ENCODE peak calls at places on chromosomes 2 and 18, in seven cellular contexts. R is tibial artery, Q is IMR-90, O is BJ, T is Peyer's patch, G is tibial nerve, X is cardiac muscle cell. H is an unnamed sample. For H3K36me3, the result is how much of the 10 kb centered on the place peaks cover.

GRCh38 chr2:62603154-62603712 is 97.2 kb upstream of the TMEM17 start:
- DNase-seq in X (no peak), R (no peak), O (no peak), G (no peak), T (no peak), Q (no peak), H (no peak)

GRCh38 chr2:205726506-205726905 is 44.2 kb downstream of the NRP2 start:
- DNase-seq in G (no peak), T (no peak), X (no peak), O (no peak), R (no peak), Q (no peak), H (no peak)

GRCh38 chr2:166521155-166521554 is 27.1 kb upstream of the SCN7A start:
- DNase-seq in X (no peak), R (no peak), O (no peak), T (no peak), G (no peak), Q (peak), H (no peak)

GRCh38 chr18:11163668-11164067 is 14.3 kb upstream of the PIEZO2 start:
- DNase-seq in R (no peak), O (no peak), T (no peak), X (peak), G (no peak), Q (peak), H (peak)

GRCh38 chr2:85511008-85511895 is 27.7 kb upstream of the MAT2A start:
- DNase-seq in G (no peak), Q (peak), T (no peak), O (no peak), X (no peak), R (no peak), H (no peak)

GRCh38 chr2:86025229-86025820 is 80.4 kb downstream of the POLR1A start:
- DNase-seq in T (no peak), Q (no peak), R (no peak), X (no peak), O (no peak), G (no peak), H (no peak)

GRCh38 chr2:119387381-119388129 is 20.8 kb downstream of the DBI start:
- DNase-seq in R (peak), Q (peak), G (peak), X (no peak), O (no peak), T (no peak), H (peak)

GRCh38 chr2:12412898-12413305 is 303.8 kb upstream of the TRIB2 start:
- DNase-seq in R (no peak), T (no peak), X (no peak), O (no peak), Q (peak), G (no peak), H (peak)

GRCh38 chr18:34909637-34910364 is 131.4 kb upstream of the MAPRE2 start:
- DNase-seq in X (no peak), T (no peak), Q (peak), O (peak), R (no peak), G (no peak), H (no peak)

GRCh38 chr2:216344958-216345315 is 27.3 kb downstream of the MARCHF4 start:
- DNase-seq in R (no peak), G (no peak), O (peak), T (no peak), X (no peak), Q (no peak), H (no peak)

GRCh38 chr2:235715601-235716000 is 221.8 kb downstream of the AGAP1 start:
- DNase-seq in X (no peak), T (no peak), R (no peak), Q (no peak), G (no peak), O (no peak), H (no peak)

GRCh38 chr2:30964334-30964733 is 157.1 kb upstream of the CAPN13 start:
- DNase-seq in O (no peak), X (no peak), G (no peak), Q (no peak), T (no peak), R (no peak), H (no peak)

GRCh38 chr2:156342252-156343095 is 10.0 kb upstream of the NR4A2 start:
- DNase-seq in X (peak), T (peak), G (peak), R (peak), O (peak), Q (peak), H (peak)

GRCh38 chr2:205017381-205017780 is 472.1 kb downstream of the PARD3B start:
- DNase-seq in O (no peak), Q (no peak), T (no peak), X (no peak), R (no peak), G (no peak), H (no peak)

GRCh38 chr18:5914971-5915370 is 19.6 kb upstream of the TMEM200C start:
- DNase-seq in T (no peak), G (no peak), X (no peak), Q (no peak), O (no peak), R (no peak), H (no peak)

GRCh38 chr2:175950512-175950911 is 51.6 kb downstream of the LNPK start:
- DNase-seq in X (no peak), O (no peak), G (no peak), T (no peak), Q (no peak), R (no peak), H (no peak)

GRCh38 chr2:128234613-128235012 is 84.1 kb downstream of the HS6ST1 start:
- DNase-seq in T (no peak), Q (no peak), R (no peak), X (no peak), O (no peak), G (no peak), H (no peak)

GRCh38 chr2:111945444-111946293 is 47.3 kb downstream of the MERTK start:
- DNase-seq in Q (no peak), G (no peak), T (no peak), R (no peak), O (no peak), X (no peak), H (no peak)

GRCh38 chr18:43794363-43794762 is 517.1 kb upstream of the SYT4 start:
- DNase-seq in R (no peak), G (no peak), O (no peak), X (peak), T (no peak), Q (no peak), H (no peak)

GRCh38 chr18:38759457-38759856 is 1193.9 kb upstream of the CELF4 start:
- DNase-seq in T (no peak), G (no peak), X (no peak), Q (no peak), O (no peak), R (no peak), H (no peak)

GRCh38 chr2:106098081-106098480 is 96.0 kb downstream of the UXS1 start:
- DNase-seq in X (peak), O (no peak), G (no peak), T (no peak), Q (no peak), R (no peak), H (no peak)

GRCh38 chr2:20050712-20051517 is 513 bp downstream of the LAPTM4A start:
- DNase-seq in Q (peak), G (no peak), O (no peak), T (peak), X (peak), R (peak), H (no peak)

GRCh38 chr2:205654878-205655601 is 27.3 kb upstream of the NRP2 start:
- DNase-seq in X (no peak), O (no peak), Q (peak), T (no peak), R (no peak), G (no peak), H (no peak)

GRCh38 chr2:240453461-240454030 is 18.1 kb downstream of the GPC1 start:
- DNase-seq in R (no peak), T (no peak), Q (no peak), G (no peak), X (peak), O (no peak), H (no peak)

GRCh38 chr2:101806123-101806522 is 108.6 kb downstream of the MAP4K4 start:
- DNase-seq in X (no peak), G (no peak), Q (peak), O (no peak), R (no peak), T (no peak), H (no peak)

GRCh38 chr2:135839713-135840112 is 2.7 kb upstream of the LCT start:
- DNase-seq in G (no peak), O (peak), T (no peak), X (no peak), R (no peak), Q (peak), H (no peak)

GRCh38 chr2:42164971-42165370 is 4.2 kb upstream of the EML4 start:
- DNase-seq in G (no peak), X (no peak), R (no peak), Q (no peak), O (no peak), T (no peak), H (no peak)

GRCh38 chr2:39447266-39448168 is 10.4 kb upstream of the MAP4K3 start:
- DNase-seq in X (no peak), G (no peak), Q (peak), O (no peak), R (no peak), T (no peak), H (no peak)

GRCh38 chr2:153873062-153874048 is 1.6 kb downstream of the GALNT13 start:
- DNase-seq in Q (no peak), T (peak), G (no peak), O (no peak), X (peak), R (no peak), H (no peak)

GRCh38 chr2:172095146-172095904 is 7.4 kb downstream of the DLX2 start:
- DNase-seq in X (no peak), T (peak), O (no peak), R (no peak), G (no peak), Q (peak), H (peak)

GRCh38 chr2:60075048-60075447 is 478.4 kb downstream of the BCL11A start:
- DNase-seq in Q (no peak), O (no peak), X (no peak), R (no peak), G (no peak), T (no peak), H (no peak)

DNA sequence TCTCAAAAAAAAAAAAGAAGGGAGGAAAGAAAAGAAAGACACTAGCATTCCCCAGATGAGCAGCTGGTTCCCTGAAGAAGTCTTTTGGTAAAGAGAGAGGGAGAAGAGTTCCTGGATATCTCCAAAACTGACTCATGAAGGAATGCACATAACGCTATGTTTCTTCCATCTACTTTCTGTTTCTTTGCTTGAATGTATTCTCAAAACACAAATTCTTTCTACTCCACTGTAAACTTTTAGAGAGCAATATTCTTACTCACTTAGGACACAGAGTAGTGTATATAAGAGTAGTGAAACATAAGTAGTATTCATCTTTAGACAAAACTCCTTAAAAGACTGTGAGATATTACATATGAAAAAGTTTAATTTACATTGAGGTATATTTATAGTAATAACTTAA is 64.2 kb downstream of the TRIP12 start:
- DNase-seq in O (no peak), R (no peak), Q (peak), T (no peak), G (no peak), X (no peak), H (no peak)
- H3K36me3 ChIP-seq in O (under half), R (under half), Q (under half), T (under half), G (under half), X (under half), H (under half)

DNA sequence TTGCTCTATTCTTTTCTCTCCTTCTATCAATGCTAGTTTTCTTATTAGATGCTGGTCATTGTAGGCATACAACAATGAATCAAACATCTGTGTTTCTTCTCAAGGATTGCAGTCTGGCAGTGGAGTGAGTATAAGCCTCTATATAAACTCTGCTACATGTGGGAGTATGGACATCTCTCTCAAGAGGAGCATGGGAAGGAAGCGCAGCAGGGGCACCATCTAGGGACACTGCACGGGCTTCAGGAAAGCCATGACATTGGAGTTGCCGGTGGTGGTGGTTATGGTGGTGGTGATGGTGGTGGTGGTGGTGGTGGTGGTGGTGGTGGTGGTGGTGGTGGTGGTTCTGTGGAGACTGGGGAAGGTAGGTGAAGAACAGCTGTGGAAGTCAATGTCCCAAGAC is 462.6 kb downstream of the RNF144A start:
- DNase-seq in O (no peak), T (no peak), Q (no peak), X (no peak), R (no peak), G (no peak), H (no peak)
- TF ChIP-seq CTCF in O (no peak), T (no peak), Q (no peak), X (no peak), R (no peak), G (no peak), H (peak)

GRCh38 chr18:70025580-70025979 is 77.9 kb upstream of the CD226 start:
- DNase-seq in Q (no peak), R (no peak), O (no peak), X (no peak), G (no peak), T (no peak), H (no peak)

GRCh38 chr18:70028734-70029133 is 81.1 kb upstream of the CD226 start:
- DNase-seq in G (no peak), T (no peak), R (no peak), O (no peak), Q (no peak), X (no peak), H (no peak)

GRCh38 chr18:70028084-70028483 is 80.4 kb upstream of the CD226 start:
- DNase-seq in O (no peak), R (no peak), Q (no peak), T (no peak), X (no peak), G (no peak), H (no peak)

GRCh38 chr18:70029163-70029562 is 81.5 kb upstream of the CD226 start:
- DNase-seq in T (no peak), Q (no peak), R (no peak), O (no peak), G (no peak), X (no peak), H (no peak)

GRCh38 chr18:70030728-70031127 is 83.1 kb upstream of the CD226 start:
- DNase-seq in X (no peak), Q (no peak), O (no peak), G (no peak), R (no peak), T (no peak), H (no peak)
- H3K4me3 ChIP-seq in X (no peak), Q (no peak), O (no peak), G (no peak), R (no peak), T (no peak), H (no peak)

GRCh38 chr2:173435574-173435973 is 80.9 kb downstream of the CDCA7 start:
- DNase-seq in R (no peak), T (no peak), X (no peak), Q (no peak), O (no peak), G (no peak), H (no peak)
- H3K36me3 ChIP-seq in R (under half), T (under half), X (under half), Q (under half), O (under half), G (under half), H (under half)

GRCh38 chr2:238754259-238754658 is 93.6 kb upstream of the TWIST2 start:
- DNase-seq in O (no peak), T (no peak), Q (no peak), R (no peak), G (no peak), X (no peak), H (no peak)
- TF ChIP-seq CTCF in O (peak), T (no peak), Q (no peak), R (no peak), G (no peak), X (peak), H (no peak)

GRCh38 chr2:169082995-169083394 is 13.6 kb downstream of the DHRS9 start:
- DNase-seq in G (no peak), O (no peak), T (no peak), R (no peak), Q (no peak), X (no peak), H (no peak)

GRCh38 chr2:169077674-169078240 is 8.4 kb downstream of the DHRS9 start:
- DNase-seq in T (no peak), X (peak), Q (no peak), R (no peak), O (no peak), G (no peak), H (no peak)

GRCh38 chr2:169086893-169087467 is 17.6 kb downstream of the DHRS9 start:
- DNase-seq in G (no peak), X (no peak), R (no peak), T (no peak), Q (no peak), O (no peak), H (no peak)

GRCh38 chr2:169080250-169081035 is 11.1 kb downstream of the DHRS9 start:
- DNase-seq in X (no peak), T (no peak), R (no peak), G (no peak), Q (no peak), O (no peak), H (no peak)

GRCh38 chr2:169081551-169081950 is 12.2 kb downstream of the DHRS9 start:
- DNase-seq in R (no peak), Q (no peak), O (no peak), T (no peak), G (no peak), X (no peak), H (no peak)
- H3K4me3 ChIP-seq in R (no peak), Q (no peak), O (no peak), T (no peak), G (no peak), X (no peak), H (no peak)

GRCh38 chr2:69369802-69370201 is 17.2 kb downstream of the GFPT1 start:
- DNase-seq in T (no peak), X (no peak), O (no peak), R (no peak), Q (no peak), G (no peak), H (no peak)

GRCh38 chr2:69372767-69373166 is 14.3 kb downstream of the GFPT1 start:
- DNase-seq in X (no peak), Q (no peak), O (no peak), T (no peak), G (no peak), R (no peak), H (no peak)

GRCh38 chr2:69368588-69368987 is 18.4 kb downstream of the GFPT1 start:
- DNase-seq in R (no peak), Q (no peak), T (no peak), O (no peak), G (no peak), X (no peak), H (no peak)
- H3K36me3 ChIP-seq in R (half or more), Q (half or more), T (half or more), O (under half), G (under half), X (half or more), H (under half)

GRCh38 chr2:27571681-27572080 is 11.2 kb upstream of the ZNF512 start:
- DNase-seq in X (no peak), G (no peak), T (no peak), Q (no peak), O (no peak), R (no peak), H (no peak)
- TF ChIP-seq CTCF in X (no peak), G (no peak), T (no peak), Q (no peak), O (no peak), R (no peak), H (no peak)

DNA sequence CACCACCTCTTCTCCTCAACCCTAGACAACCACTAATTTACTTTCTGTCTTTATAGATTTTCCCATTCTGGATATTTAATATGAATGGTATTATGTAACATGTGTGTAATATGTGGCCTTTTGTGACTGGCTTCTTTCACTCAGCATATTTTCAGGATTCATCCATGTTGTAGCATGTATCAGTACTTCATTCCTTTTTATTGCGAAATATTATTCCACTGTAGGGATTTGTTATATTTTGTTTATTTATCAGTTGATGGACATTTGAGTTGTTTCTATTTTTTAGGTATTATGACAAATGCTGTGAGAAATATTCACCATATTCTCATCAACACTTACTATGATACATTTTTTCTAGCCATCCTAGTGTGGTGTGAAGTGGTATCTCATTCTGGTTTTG is 138.8 kb upstream of the DLGAP1 start:
- DNase-seq in X (no peak), R (no peak), T (no peak), G (no peak), Q (no peak), O (no peak), H (no peak)
- H3K4me3 ChIP-seq in X (no peak), R (no peak), T (no peak), G (no peak), Q (no peak), O (no peak), H (no peak)